ENCODE peak calls at places on chromosomes 13 and 19, in four cellular contexts. G is A549, M is cardiac fibroblast, J is AG09309. P is an unnamed sample.
A peak's percentile ranks its signal among the peaks of the same experiment; 100 is the strongest.

GRCh38 chr19:44732235-44733014 is 16.1 kb upstream of the BCL3 start:
- DNase-seq in G (no peak), M (no peak), J (no peak), P (no peak)

GRCh38 chr19:37991841-37992248 is 84.8 kb downstream of the SIPA1L3 start:
- DNase-seq in G (no peak), M (no peak), J (no peak), P (no peak)

GRCh38 chr13:97226013-97226412 is 3.9 kb downstream of the MBNL2 start:
- DNase-seq in G (no peak), M (no peak), J (no peak), P (no peak)

GRCh38 chr19:55670280-55671053 is 4.6 kb upstream of the EPN1 start:
- DNase-seq in G (no peak), M (no peak), J (no peak), P (no peak)

GRCh38 chr13:73416093-73416492 is 357.3 kb downstream of the KLF5 start:
- DNase-seq in G (no peak), M (no peak), J (no peak), P (no peak)

GRCh38 chr19:33226550-33227241 is 1.0 kb upstream of the SLC7A10 start:
- DNase-seq in G (peak; percentile 63), M (no peak), J (no peak), P (peak; percentile 30)

GRCh38 chr13:43766766-43767165 is 20.0 kb downstream of the ENOX1 start:
- DNase-seq in G (no peak), M (no peak), J (no peak), P (no peak)

GRCh38 chr13:57857945-57858344 is 226.4 kb downstream of the PCDH17 start:
- DNase-seq in G (no peak), M (peak; percentile 18), J (no peak), P (no peak)

GRCh38 chr13:46655727-46656180 is 102.8 kb downstream of the LRCH1 start:
- DNase-seq in G (no peak), M (peak; percentile 46), J (no peak), P (no peak)

GRCh38 chr19:56091751-56092546 is 29.1 kb downstream of the ZNF787 start:
- DNase-seq in G (peak; percentile 61), M (no peak), J (no peak), P (no peak)

GRCh38 chr13:98280176-98280510 is 103.1 kb upstream of the RNF113B start:
- DNase-seq in G (no peak), M (no peak), J (no peak), P (no peak)

GRCh38 chr13:39038569-39038898 is 278 bp downstream of the NHLRC3 start:
- DNase-seq in G (no peak), M (peak; percentile 37), J (no peak), P (no peak)

GRCh38 chr13:59425211-59425721 is 738.5 kb downstream of the DIAPH3 start:
- DNase-seq in G (no peak), M (peak; percentile 86), J (peak; percentile 41), P (peak; percentile 46)

GRCh38 chr13:45196622-45197021 is 4.2 kb downstream of the KCTD4 start:
- DNase-seq in G (no peak), M (peak; percentile 68), J (no peak), P (peak; percentile 78)

GRCh38 chr19:6260912-6261636 is 18.7 kb downstream of the MLLT1 start:
- DNase-seq in G (peak; percentile 33), M (peak; percentile 37), J (no peak), P (peak; percentile 55)

GRCh38 chr13:113224486-113224885 is 15.1 kb downstream of the CUL4A start:
- DNase-seq in G (no peak), M (no peak), J (no peak), P (no peak)

GRCh38 chr13:97346561-97347254 is 87.3 kb upstream of the RAP2A start:
- DNase-seq in G (no peak), M (no peak), J (no peak), P (no peak)

GRCh38 chr19:56595548-56595899 is 422 bp downstream of the ZNF71 start:
- DNase-seq in G (no peak), M (no peak), J (no peak), P (no peak)

GRCh38 chr13:30804474-30804873 is 69.1 kb downstream of the ALOX5AP start:
- DNase-seq in G (no peak), M (peak; percentile 9), J (no peak), P (no peak)

GRCh38 chr13:110560606-110561334 is 752 bp downstream of the RAB20 start:
- DNase-seq in G (no peak), M (peak; percentile 45), J (no peak), P (peak; percentile 16)

GRCh38 chr19:37594982-37595382 is 306 bp downstream of the ZNF540 start:
- DNase-seq in G (peak; percentile 20), M (no peak), J (peak; percentile 11), P (peak; percentile 59)

GRCh38 chr13:58043971-58044370 is 412.4 kb downstream of the PCDH17 start:
- DNase-seq in G (no peak), M (no peak), J (no peak), P (no peak)

GRCh38 chr13:43291289-43292055 is 268.1 kb downstream of the DNAJC15 start:
- DNase-seq in G (no peak), M (no peak), J (no peak), P (no peak)

GRCh38 chr19:19591133-19591825 is 27.2 kb downstream of the PBX4 start:
- DNase-seq in G (peak; percentile 54), M (peak; percentile 98), J (peak; percentile 86), P (peak; percentile 98)

GRCh38 chr13:50387124-50387581 is 371.9 kb downstream of the KCNRG start:
- DNase-seq in G (no peak), M (peak; percentile 30), J (no peak), P (no peak)

GRCh38 chr19:55189424-55189823 is 9.3 kb upstream of the SYT5 start:
- DNase-seq in G (peak; percentile 99), M (peak; percentile 98), J (peak; percentile 89), P (peak; percentile 94)

GRCh38 chr19:38801359-38802095 is 11.2 kb downstream of the LGALS4 start:
- DNase-seq in G (no peak), M (no peak), J (no peak), P (no peak)

GRCh38 chr13:67736646-67737420 is 506.7 kb upstream of the PCDH9 start:
- DNase-seq in G (peak; percentile 0), M (peak; percentile 85), J (no peak), P (peak; percentile 30)

GRCh38 chr13:30274083-30274482 is 33.3 kb downstream of the KATNAL1 start:
- DNase-seq in G (no peak), M (no peak), J (no peak), P (no peak)

GRCh38 chr13:32164622-32165268 is 133.2 kb downstream of the FRY start:
- DNase-seq in G (peak; percentile 50), M (peak; percentile 86), J (no peak), P (peak; percentile 64)

GRCh38 chr13:52847322-52847681 is 1.1 kb downstream of the PCDH8 start:
- DNase-seq in G (no peak), M (no peak), J (no peak), P (no peak)

GRCh38 chr13:52845766-52846566 is 2.5 kb downstream of the PCDH8 start:
- DNase-seq in G (no peak), M (no peak), J (no peak), P (peak; percentile 10)

GRCh38 chr13:52845334-52845761 is 3.1 kb downstream of the PCDH8 start:
- DNase-seq in G (no peak), M (no peak), J (no peak), P (no peak)

GRCh38 chr13:52847682-52848432 is 583 bp downstream of the PCDH8 start:
- DNase-seq in G (no peak), M (no peak), J (no peak), P (no peak)

DNA sequence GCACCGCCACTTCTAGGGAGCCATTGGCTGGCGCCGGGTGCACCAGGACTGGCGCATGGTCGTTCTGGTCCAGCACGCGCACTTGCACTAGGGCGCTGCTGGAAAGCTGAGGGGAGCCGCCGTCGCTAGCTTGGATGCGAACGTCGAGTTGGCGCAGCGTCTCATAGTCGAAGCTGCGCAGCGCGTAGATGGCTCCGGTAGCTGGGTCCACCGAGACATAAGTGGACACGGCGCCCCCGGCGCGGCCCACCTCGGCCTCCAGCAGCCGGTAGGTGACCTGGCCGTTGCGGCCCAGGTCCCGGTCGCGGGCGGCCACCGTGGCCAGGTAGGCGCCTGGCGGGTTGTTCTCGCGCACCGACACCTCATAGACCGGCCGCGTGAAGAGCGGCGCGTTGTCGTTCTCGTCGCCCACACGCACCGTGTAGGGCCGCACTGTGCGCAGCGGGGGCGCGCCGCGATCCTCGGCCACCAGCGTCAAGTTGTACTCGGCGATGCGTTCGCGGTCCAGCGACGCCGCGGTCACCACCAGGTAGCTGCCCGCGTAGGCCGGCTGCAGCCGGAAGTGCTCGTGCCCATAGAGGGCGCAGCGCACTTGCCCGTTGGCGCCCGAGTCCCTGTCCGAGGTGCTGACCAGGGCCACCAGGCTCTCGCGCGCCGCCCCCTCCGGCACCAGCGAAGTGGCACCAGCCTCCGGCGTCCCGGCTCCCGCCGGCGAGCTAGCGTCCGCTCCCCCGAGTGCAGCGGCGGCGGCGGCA is 1.7 kb downstream of the PCDH8 start:
- DNase-seq in G (no peak), M (no peak), J (no peak), P (peak; percentile 4)
- TF ChIP-seq CTCF in G (no peak), M (peak; percentile 3), J (no peak), P (peak; percentile 2)

GRCh38 chr13:20161951-20162300 is 1.1 kb upstream of the GJA3 start:
- DNase-seq in G (no peak), M (peak; percentile 2), J (no peak), P (no peak)
- H3K4me3 ChIP-seq in G (no peak overlapping the region), M (no peak overlapping the region), J (no peak overlapping the region), P (no peak overlapping the region)

DNA sequence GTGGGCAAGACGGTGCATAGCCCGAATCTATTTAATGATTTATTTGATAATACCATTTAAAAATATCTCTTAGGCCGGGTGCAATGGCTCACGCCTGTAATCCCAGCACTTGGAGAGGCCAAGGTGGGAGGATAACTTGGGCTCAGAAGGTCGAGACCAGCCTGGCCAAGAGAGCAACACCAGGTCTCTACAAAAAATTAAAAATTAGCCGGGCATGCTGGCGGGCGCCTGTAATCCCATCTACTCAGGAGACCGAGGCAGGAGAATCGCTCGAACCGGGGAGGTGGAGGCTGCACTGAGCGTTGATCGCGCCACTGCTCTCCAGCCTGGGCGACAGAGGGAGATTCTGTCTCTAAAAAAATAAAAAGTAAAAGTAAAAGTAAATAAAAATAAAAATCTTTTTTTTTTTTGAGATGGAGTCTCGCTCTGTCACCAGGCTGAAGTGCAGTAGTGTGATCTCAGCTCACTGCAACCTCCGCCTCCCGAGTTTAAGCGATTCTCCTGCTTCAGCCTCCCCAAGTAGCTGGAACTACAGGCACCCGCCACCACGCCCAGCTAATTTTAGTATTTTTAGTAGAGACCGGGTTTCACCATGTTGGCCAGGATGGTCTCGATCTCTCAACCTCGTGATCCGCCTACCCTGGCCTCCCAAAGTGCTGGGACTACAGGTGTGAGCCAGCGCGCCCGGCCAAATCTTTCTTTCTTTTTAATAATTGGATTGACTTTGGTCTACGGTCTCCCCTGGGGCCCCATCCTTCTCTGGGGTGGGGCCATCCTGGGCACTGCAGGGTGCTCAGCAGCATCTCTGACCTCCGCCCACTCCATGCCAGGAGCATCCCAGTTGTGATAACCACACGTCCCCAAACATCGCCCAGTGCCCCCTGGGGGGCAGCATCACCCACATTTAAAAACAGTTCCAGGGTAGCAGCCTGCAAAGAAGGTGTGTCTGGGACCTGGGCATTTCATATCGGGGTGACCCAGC is 90.7 kb downstream of the GNG7 start:
- DNase-seq in G (no peak), M (no peak), J (no peak), P (no peak)
- TF ChIP-seq CTCF in G (no peak), M (no peak), J (no peak), P (no peak)

DNA sequence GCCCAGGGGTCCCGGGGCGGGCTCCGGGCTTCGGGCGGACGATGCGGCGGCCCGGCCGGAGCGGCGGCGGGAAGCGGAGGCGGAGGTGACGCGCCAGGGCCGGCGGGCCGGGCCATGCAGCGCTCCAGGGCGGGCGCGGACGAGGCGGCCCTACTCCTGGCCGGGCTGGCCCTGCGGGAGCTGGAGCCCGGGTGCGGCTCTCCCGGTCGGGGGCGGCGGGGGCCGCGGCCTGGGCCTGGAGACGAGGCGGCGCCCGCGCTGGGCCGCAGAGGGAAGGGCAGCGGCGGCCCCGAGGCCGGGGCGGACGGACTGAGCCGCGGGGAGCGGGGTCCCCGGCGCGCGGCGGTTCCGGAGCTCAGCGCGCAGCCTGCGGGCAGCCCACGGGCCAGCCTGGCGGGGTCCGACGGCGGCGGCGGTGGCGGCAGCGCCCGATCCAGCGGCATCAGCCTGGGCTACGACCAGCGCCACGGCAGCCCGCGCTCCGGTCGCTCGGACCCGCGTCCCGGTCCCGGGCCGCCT is 362 bp downstream of the WTIP start:
- DNase-seq in G (peak; percentile 57), M (peak; percentile 47), J (peak; percentile 13), P (peak; percentile 64)
- H3K4me3 ChIP-seq in G (peak overlapping the region; percentile 83), M (peak overlapping the region; percentile 69), J (peak overlapping the region; percentile 95), P (peak overlapping the region; percentile 74)